ENCODE peak calls at places on chromosomes 12 and 14, in seven cellular contexts. C is tibial artery, U is left ventricle myocardium inferior, M is ovary, B is tibial nerve, H is fibroblast of pulmonary artery, O is astrocyte. F is an unnamed sample.
A peak's percentile ranks its signal among the peaks of the same experiment; 100 is the strongest.

GRCh38 chr12:115072712-115073111 is 388.7 kb upstream of the TBX3 start:
- DNase-seq in C (no peak), M (no peak), U (no peak), O (no peak), B (no peak), H (no peak), F (no peak)

GRCh38 chr12:62598846-62599245 is 132.2 kb downstream of the MON2 start:
- DNase-seq in H (no peak), M (no peak), B (no peak), O (no peak), U (no peak), C (no peak), F (no peak)

GRCh38 chr14:90611936-90612335 is 204.3 kb downstream of the TTC7B start:
- DNase-seq in H (peak; percentile 72), U (no peak), C (no peak), M (no peak), O (no peak), B (no peak), F (peak; percentile 30)

GRCh38 chr12:6278439-6279255 is 31.8 kb upstream of the PLEKHG6 start:
- DNase-seq in U (peak; percentile 83), B (peak; percentile 69), O (peak; percentile 48), H (peak; percentile 81), C (peak; percentile 95), M (peak; percentile 82), F (peak; percentile 74)

GRCh38 chr12:31118831-31119530 is 45.3 kb downstream of the DDX11 start:
- DNase-seq in U (no peak), C (no peak), O (no peak), H (no peak), B (no peak), M (peak; percentile 66), F (peak; percentile 8)

GRCh38 chr12:1851126-1851791 is 30.9 kb downstream of the LRTM2 start:
- DNase-seq in C (no peak), M (no peak), U (no peak), O (peak; percentile 91), B (no peak), H (peak; percentile 67), F (peak; percentile 64)

GRCh38 chr12:120726510-120726793 is 826 bp downstream of the ACADS start:
- DNase-seq in M (no peak), O (no peak), B (no peak), H (no peak), C (no peak), U (no peak), F (no peak)

GRCh38 chr14:71692496-71692895 is 239.7 kb upstream of the RGS6 start:
- DNase-seq in M (no peak), B (no peak), U (no peak), O (peak; percentile 74), H (peak; percentile 73), C (no peak), F (peak; percentile 36)

GRCh38 chr14:23636317-23637211 is at the start of gene DHRS2:
- DNase-seq in B (no peak), U (no peak), M (no peak), C (no peak), H (no peak), O (no peak), F (no peak)

GRCh38 chr12:71438670-71439361 is 782 bp upstream of the LGR5 start:
- DNase-seq in C (no peak), H (peak; percentile 6), B (no peak), U (no peak), O (no peak), M (no peak), F (peak; percentile 25)

GRCh38 chr12:6532927-6533652 is 1.2 kb upstream of the GAPDH start:
- DNase-seq in U (peak; percentile 80), B (no peak), H (peak; percentile 60), M (peak; percentile 66), C (peak; percentile 90), O (peak; percentile 51), F (peak; percentile 54)

GRCh38 chr12:20716037-20716436 is 20.9 kb downstream of the SLCO1C1 start:
- DNase-seq in U (no peak), B (no peak), H (no peak), M (no peak), O (no peak), C (no peak), F (no peak)

GRCh38 chr14:96275182-96276112 is 19.4 kb downstream of the BDKRB1 start:
- DNase-seq in H (peak; percentile 72), C (peak; percentile 79), U (peak; percentile 52), B (peak; percentile 49), O (peak; percentile 61), M (peak; percentile 71), F (peak; percentile 85)

GRCh38 chr14:38723277-38723676 is 379.8 kb downstream of the SEC23A start:
- DNase-seq in O (no peak), B (no peak), U (no peak), M (no peak), H (no peak), C (no peak), F (no peak)
- TF ChIP-seq CTCF in O (no peak), B (no peak), U (no peak), M (no peak), H (no peak), C (no peak), F (no peak)

GRCh38 chr14:61386173-61386772 is 64.9 kb downstream of the PRKCH start:
- DNase-seq in O (no peak), M (no peak), C (no peak), H (no peak), B (no peak), U (no peak), F (no peak)

GRCh38 chr14:61387076-61387475 is 65.7 kb downstream of the PRKCH start:
- DNase-seq in M (no peak), H (no peak), C (no peak), O (no peak), U (no peak), B (no peak), F (no peak)

GRCh38 chr14:61388173-61388975 is 67.0 kb downstream of the PRKCH start:
- DNase-seq in O (peak; percentile 23), B (no peak), C (no peak), U (no peak), M (no peak), H (peak; percentile 29), F (peak; percentile 20)

GRCh38 chr14:61382842-61383241 is 61.5 kb downstream of the PRKCH start:
- DNase-seq in B (no peak), M (no peak), C (no peak), H (no peak), O (no peak), U (no peak), F (no peak)

DNA sequence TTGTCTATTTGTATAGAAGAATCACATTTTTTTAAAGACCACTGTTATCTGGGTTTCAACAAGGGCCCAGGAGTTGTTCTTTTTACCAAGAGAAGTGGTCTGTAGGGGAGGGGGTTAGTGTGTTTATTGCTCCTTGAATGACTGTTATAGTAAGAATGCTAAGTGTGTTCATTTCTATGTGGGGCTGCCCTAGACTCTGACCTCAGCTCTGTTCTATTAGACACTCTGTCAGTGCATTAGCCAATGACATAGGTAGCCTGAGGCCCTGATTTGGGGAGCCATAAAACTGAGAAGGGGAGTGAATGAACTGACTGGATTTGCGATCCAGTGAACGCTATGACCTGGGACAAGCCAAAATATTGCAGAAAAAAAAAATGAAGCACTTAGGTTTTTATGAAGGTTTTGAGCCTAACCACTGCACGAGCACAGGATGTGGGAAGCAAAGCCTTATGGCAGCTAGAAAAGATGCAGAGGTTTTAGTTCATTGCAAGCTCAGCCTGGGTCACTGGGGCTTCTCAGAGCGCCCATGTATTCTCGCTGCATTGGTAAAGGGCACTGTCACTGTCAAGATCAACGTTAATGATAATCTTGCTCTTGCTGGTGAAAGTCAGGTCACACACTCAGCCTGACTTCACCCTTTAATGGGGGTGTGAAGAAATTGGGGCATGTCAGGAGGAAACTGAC is 63.8 kb downstream of the PRKCH start:
- DNase-seq in C (no peak), H (no peak), M (no peak), O (no peak), U (no peak), B (no peak), F (no peak)
- H3K4me3 ChIP-seq in C (no peak overlapping the region), H (no peak overlapping the region), M (no peak overlapping the region), O (no peak overlapping the region), U (no peak overlapping the region), B (no peak overlapping the region), F (no peak overlapping the region)

GRCh38 chr12:53981652-53982565 is 3.0 kb upstream of the HOXC10 start:
- DNase-seq in O (no peak), M (no peak), C (no peak), U (no peak), B (no peak), H (no peak), F (no peak)
- TF ChIP-seq CTCF in O (no peak), M (no peak), C (no peak), U (no peak), B (no peak), H (no peak), F (no peak)

GRCh38 chr14:22556021-22556989 is 32.7 kb downstream of the DAD1 start:
- DNase-seq in M (no peak), B (no peak), O (peak; percentile 94), U (no peak), C (no peak), H (peak; percentile 80), F (peak; percentile 93)
- H3K4me3 ChIP-seq in M (no peak overlapping the region), B (peak overlapping the region; percentile 46), O (peak overlapping the region; percentile 30), U (peak overlapping the region; percentile 49), C (peak overlapping the region; percentile 55), H (no peak overlapping the region), F (no peak overlapping the region)

GRCh38 chr14:25431211-25432076 is 381.5 kb upstream of the STXBP6 start:
- DNase-seq in B (no peak), O (no peak), H (peak; percentile 1), U (no peak), M (no peak), C (no peak), F (peak; percentile 5)
- TF ChIP-seq CTCF in B (no peak), O (no peak), H (no peak), U (no peak), M (no peak), C (no peak), F (no peak)

GRCh38 chr12:94641283-94641682 is 9.1 kb downstream of the TMCC3 start:
- DNase-seq in U (no peak), C (no peak), M (no peak), O (no peak), H (no peak), B (no peak), F (no peak)

GRCh38 chr12:94648578-94648977 is 1.8 kb downstream of the TMCC3 start:
- DNase-seq in B (no peak), C (no peak), U (no peak), M (no peak), H (no peak), O (no peak), F (no peak)

GRCh38 chr12:94644141-94644575 is 6.2 kb downstream of the TMCC3 start:
- DNase-seq in B (no peak), M (no peak), U (no peak), H (peak; percentile 50), C (no peak), O (peak; percentile 68), F (peak; percentile 71)

GRCh38 chr12:94643585-94643984 is 6.8 kb downstream of the TMCC3 start:
- DNase-seq in M (no peak), H (no peak), O (no peak), B (no peak), U (no peak), C (no peak), F (peak; percentile 31)

DNA sequence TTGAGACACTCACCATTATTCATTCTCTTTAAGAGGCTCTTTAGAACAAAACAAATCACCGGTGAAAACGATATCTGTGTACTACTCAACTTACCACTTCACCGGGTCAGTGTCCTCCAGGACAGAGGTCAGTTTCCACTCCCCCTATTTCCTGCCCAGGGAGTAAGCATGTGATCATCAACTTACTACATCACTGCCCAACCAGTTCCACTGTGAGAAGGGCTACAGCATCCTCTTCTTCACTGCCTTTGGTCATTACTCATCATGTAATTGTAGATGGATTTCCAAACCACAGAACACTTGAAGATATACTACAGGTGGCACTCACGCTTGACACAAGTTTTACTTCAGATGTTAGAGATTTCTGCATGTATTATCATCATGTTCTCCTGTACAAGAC is 5.7 kb downstream of the TMCC3 start:
- DNase-seq in C (no peak), H (peak; percentile 57), M (no peak), U (no peak), O (peak; percentile 87), B (no peak), F (peak; percentile 92)
- H3K4me3 ChIP-seq in C (no peak overlapping the region), H (no peak overlapping the region), M (no peak overlapping the region), U (peak overlapping the region; percentile 13), O (peak overlapping the region; percentile 31), B (no peak overlapping the region), F (peak overlapping the region; percentile 23)